ENCODE peak calls at places on chromosome 19, in seven cellular contexts. One of them, this sample, is unnamed.

GRCh38 chr19:31478241-31478640 is 129.0 kb upstream of the TSHZ3 start:
- DNase-seq in choroid plexus epithelial cell: no peak
- DNase-seq in SK-N-SH: no peak
- DNase-seq in brain microvascular endothelial cell: no peak
- DNase-seq in GM12878: no peak
- DNase-seq in thoracic aorta: no peak
- DNase-seq in epithelial cell of esophagus: no peak
- DNase-seq in this sample: no peak

GRCh38 chr19:7509625-7510024 is 6.3 kb upstream of the ZNF358 start:
- DNase-seq in choroid plexus epithelial cell: no peak
- DNase-seq in SK-N-SH: no peak
- DNase-seq in brain microvascular endothelial cell: no peak
- DNase-seq in GM12878: no peak
- DNase-seq in thoracic aorta: no peak
- DNase-seq in epithelial cell of esophagus: no peak
- DNase-seq in this sample: no peak

GRCh38 chr19:48041877-48042580 is 1.9 kb downstream of the CABP5 start:
- DNase-seq in choroid plexus epithelial cell: no peak
- DNase-seq in SK-N-SH: no peak
- DNase-seq in brain microvascular endothelial cell: no peak
- DNase-seq in GM12878: no peak
- DNase-seq in thoracic aorta: no peak
- DNase-seq in epithelial cell of esophagus: no peak
- DNase-seq in this sample: no peak

GRCh38 chr19:43555185-43555770 is 20.0 kb downstream of the XRCC1 start:
- DNase-seq in choroid plexus epithelial cell: peak; percentile 87
- DNase-seq in SK-N-SH: peak; percentile 85
- DNase-seq in brain microvascular endothelial cell: peak; percentile 68
- DNase-seq in GM12878: no peak
- DNase-seq in thoracic aorta: no peak
- DNase-seq in epithelial cell of esophagus: peak; percentile 80
- DNase-seq in this sample: no peak

GRCh38 chr19:16820056-16820455 is 9.1 kb upstream of the SIN3B start:
- DNase-seq in choroid plexus epithelial cell: no peak
- DNase-seq in SK-N-SH: no peak
- DNase-seq in brain microvascular endothelial cell: no peak
- DNase-seq in GM12878: no peak
- DNase-seq in thoracic aorta: no peak
- DNase-seq in epithelial cell of esophagus: no peak
- DNase-seq in this sample: no peak

GRCh38 chr19:45578861-45579260 is 5.7 kb downstream of the OPA3 start:
- DNase-seq in choroid plexus epithelial cell: no peak
- DNase-seq in SK-N-SH: no peak
- DNase-seq in brain microvascular endothelial cell: no peak
- DNase-seq in GM12878: no peak
- DNase-seq in thoracic aorta: no peak
- DNase-seq in epithelial cell of esophagus: no peak
- DNase-seq in this sample: no peak

GRCh38 chr19:947707-948533 is 22.1 kb downstream of the ARID3A start:
- DNase-seq in choroid plexus epithelial cell: no peak
- DNase-seq in SK-N-SH: no peak
- DNase-seq in brain microvascular endothelial cell: no peak
- DNase-seq in GM12878: peak; percentile 92
- DNase-seq in thoracic aorta: no peak
- DNase-seq in epithelial cell of esophagus: no peak
- DNase-seq in this sample: no peak

GRCh38 chr19:46141421-46141820 is 6.6 kb upstream of the IGFL2 start:
- DNase-seq in choroid plexus epithelial cell: no peak
- DNase-seq in SK-N-SH: no peak
- DNase-seq in brain microvascular endothelial cell: no peak
- DNase-seq in GM12878: no peak
- DNase-seq in thoracic aorta: no peak
- DNase-seq in epithelial cell of esophagus: peak; percentile 41
- DNase-seq in this sample: no peak

GRCh38 chr19:38678217-38678890 is 30.9 kb downstream of the ACTN4 start:
- DNase-seq in choroid plexus epithelial cell: no peak
- DNase-seq in SK-N-SH: no peak
- DNase-seq in brain microvascular endothelial cell: no peak
- DNase-seq in GM12878: no peak
- DNase-seq in thoracic aorta: no peak
- DNase-seq in epithelial cell of esophagus: no peak
- DNase-seq in this sample: no peak

GRCh38 chr19:38676023-38676877 is 28.8 kb downstream of the ACTN4 start:
- DNase-seq in choroid plexus epithelial cell: peak; percentile 78
- DNase-seq in SK-N-SH: no peak
- DNase-seq in brain microvascular endothelial cell: peak; percentile 68
- DNase-seq in GM12878: no peak
- DNase-seq in thoracic aorta: no peak
- DNase-seq in epithelial cell of esophagus: no peak
- DNase-seq in this sample: no peak

GRCh38 chr19:38678891-38679494 is 31.5 kb downstream of the ACTN4 start:
- DNase-seq in choroid plexus epithelial cell: no peak
- DNase-seq in SK-N-SH: no peak
- DNase-seq in brain microvascular endothelial cell: no peak
- DNase-seq in GM12878: no peak
- DNase-seq in thoracic aorta: no peak
- DNase-seq in epithelial cell of esophagus: no peak
- DNase-seq in this sample: no peak

GRCh38 chr19:38675611-38676010 is 28.2 kb downstream of the ACTN4 start:
- DNase-seq in choroid plexus epithelial cell: no peak
- DNase-seq in SK-N-SH: no peak
- DNase-seq in brain microvascular endothelial cell: no peak
- DNase-seq in GM12878: no peak
- DNase-seq in thoracic aorta: no peak
- DNase-seq in epithelial cell of esophagus: no peak
- DNase-seq in this sample: no peak

DNA sequence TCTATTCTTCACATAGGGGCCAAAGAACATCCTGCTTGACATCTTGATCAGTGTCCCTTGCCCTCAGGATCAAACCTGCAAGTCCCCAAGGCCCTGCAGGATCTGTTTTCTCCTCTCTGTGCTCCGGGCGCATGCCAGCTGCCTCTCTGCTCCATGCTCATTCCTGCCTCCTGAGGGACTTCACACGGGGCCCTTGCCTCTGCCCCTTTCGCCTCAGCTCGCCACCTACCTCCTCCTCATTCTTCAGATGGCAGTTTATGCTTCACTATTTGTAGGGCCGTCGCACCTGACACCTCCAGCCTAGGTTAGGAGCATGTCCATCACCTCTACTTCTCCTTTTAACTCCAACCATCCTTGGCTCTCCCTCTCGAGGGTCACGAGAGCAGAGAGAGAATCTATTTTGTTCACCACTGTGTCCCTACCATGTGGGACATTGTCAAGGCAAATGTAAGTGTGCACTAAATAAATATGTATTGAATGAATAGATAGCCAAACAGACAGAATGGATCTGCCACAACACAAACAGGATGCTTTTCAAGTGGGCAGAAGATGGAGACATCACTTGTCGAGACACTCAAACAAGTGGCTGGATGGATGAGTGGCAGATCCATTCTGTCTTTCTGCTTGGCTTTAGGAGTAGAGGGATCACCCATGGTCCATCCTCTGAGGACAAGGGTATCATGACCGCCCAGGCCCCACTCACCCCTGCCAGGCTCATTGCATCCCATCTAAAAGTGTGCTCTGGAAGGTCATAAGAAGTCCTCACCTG is 29.6 kb downstream of the ACTN4 start:
- DNase-seq in choroid plexus epithelial cell: no peak
- DNase-seq in SK-N-SH: no peak
- DNase-seq in brain microvascular endothelial cell: no peak
- DNase-seq in GM12878: no peak
- DNase-seq in thoracic aorta: no peak
- DNase-seq in epithelial cell of esophagus: no peak
- DNase-seq in this sample: no peak
- H3K4me3 ChIP-seq in choroid plexus epithelial cell: no peak overlapping the region
- H3K4me3 ChIP-seq in SK-N-SH: no peak overlapping the region
- H3K4me3 ChIP-seq in brain microvascular endothelial cell: no peak overlapping the region
- H3K4me3 ChIP-seq in GM12878: no peak overlapping the region
- H3K4me3 ChIP-seq in thoracic aorta: peak overlapping the region; percentile 27
- H3K4me3 ChIP-seq in epithelial cell of esophagus: no peak overlapping the region
- H3K4me3 ChIP-seq in this sample: no peak overlapping the region

GRCh38 chr19:13101590-13102415 is 855 bp downstream of the LYL1 start:
- DNase-seq in choroid plexus epithelial cell: no peak
- DNase-seq in SK-N-SH: no peak
- DNase-seq in brain microvascular endothelial cell: no peak
- DNase-seq in GM12878: no peak
- DNase-seq in thoracic aorta: no peak
- DNase-seq in epithelial cell of esophagus: no peak
- DNase-seq in this sample: no peak
- TF ChIP-seq CTCF in choroid plexus epithelial cell: no peak
- TF ChIP-seq CTCF in SK-N-SH: no peak
- TF ChIP-seq CTCF in brain microvascular endothelial cell: no peak
- TF ChIP-seq CTCF in GM12878: no peak
- TF ChIP-seq CTCF in thoracic aorta: no peak
- TF ChIP-seq CTCF in epithelial cell of esophagus: no peak
- TF ChIP-seq CTCF in this sample: no peak

DNA sequence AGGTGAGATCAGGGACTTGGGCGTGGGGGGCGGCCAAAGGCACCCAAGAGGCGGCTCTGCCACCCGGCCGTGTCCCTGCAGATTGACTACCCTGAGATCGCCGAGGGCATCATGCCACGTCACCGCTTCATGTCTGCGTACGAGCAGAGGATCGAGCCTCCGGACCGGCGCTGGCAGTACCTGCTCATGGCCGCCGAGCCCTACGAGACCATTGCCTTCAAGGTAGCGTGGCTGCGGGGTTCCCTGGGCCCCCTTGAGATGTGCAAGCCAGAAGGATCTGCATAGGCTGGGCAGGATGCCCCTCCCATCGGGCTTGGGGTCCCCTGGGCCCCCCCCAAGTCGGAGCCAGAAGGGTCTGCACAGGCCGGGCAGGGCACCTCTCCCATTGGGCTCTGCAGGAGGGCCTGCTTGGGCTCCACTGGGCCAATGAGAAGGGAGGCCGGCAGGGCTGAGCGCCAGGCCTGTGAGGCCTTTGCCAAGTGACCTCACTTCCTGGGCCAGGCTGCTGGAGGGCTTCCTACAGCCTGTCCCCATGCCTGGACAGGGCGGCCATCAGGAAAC is 2.2 kb upstream of the AMH start:
- DNase-seq in choroid plexus epithelial cell: peak; percentile 74
- DNase-seq in SK-N-SH: peak; percentile 49
- DNase-seq in brain microvascular endothelial cell: peak; percentile 45
- DNase-seq in GM12878: no peak
- DNase-seq in thoracic aorta: no peak
- DNase-seq in epithelial cell of esophagus: no peak
- DNase-seq in this sample: no peak
- H3K4me3 ChIP-seq in choroid plexus epithelial cell: no peak overlapping the region
- H3K4me3 ChIP-seq in SK-N-SH: no peak overlapping the region
- H3K4me3 ChIP-seq in brain microvascular endothelial cell: no peak overlapping the region
- H3K4me3 ChIP-seq in GM12878: no peak overlapping the region
- H3K4me3 ChIP-seq in thoracic aorta: no peak overlapping the region
- H3K4me3 ChIP-seq in epithelial cell of esophagus: no peak overlapping the region
- H3K4me3 ChIP-seq in this sample: no peak overlapping the region

GRCh38 chr19:10332158-10332964 is 968 bp downstream of the RAVER1 start:
- DNase-seq in choroid plexus epithelial cell: no peak
- DNase-seq in SK-N-SH: no peak
- DNase-seq in brain microvascular endothelial cell: no peak
- DNase-seq in GM12878: no peak
- DNase-seq in thoracic aorta: no peak
- DNase-seq in epithelial cell of esophagus: no peak
- DNase-seq in this sample: no peak
- TF ChIP-seq CTCF in choroid plexus epithelial cell: peak; percentile 28
- TF ChIP-seq CTCF in SK-N-SH: peak; percentile 23
- TF ChIP-seq CTCF in brain microvascular endothelial cell: peak; percentile 31
- TF ChIP-seq CTCF in GM12878: no peak
- TF ChIP-seq CTCF in thoracic aorta: no peak
- TF ChIP-seq CTCF in epithelial cell of esophagus: no peak
- TF ChIP-seq CTCF in this sample: no peak

DNA sequence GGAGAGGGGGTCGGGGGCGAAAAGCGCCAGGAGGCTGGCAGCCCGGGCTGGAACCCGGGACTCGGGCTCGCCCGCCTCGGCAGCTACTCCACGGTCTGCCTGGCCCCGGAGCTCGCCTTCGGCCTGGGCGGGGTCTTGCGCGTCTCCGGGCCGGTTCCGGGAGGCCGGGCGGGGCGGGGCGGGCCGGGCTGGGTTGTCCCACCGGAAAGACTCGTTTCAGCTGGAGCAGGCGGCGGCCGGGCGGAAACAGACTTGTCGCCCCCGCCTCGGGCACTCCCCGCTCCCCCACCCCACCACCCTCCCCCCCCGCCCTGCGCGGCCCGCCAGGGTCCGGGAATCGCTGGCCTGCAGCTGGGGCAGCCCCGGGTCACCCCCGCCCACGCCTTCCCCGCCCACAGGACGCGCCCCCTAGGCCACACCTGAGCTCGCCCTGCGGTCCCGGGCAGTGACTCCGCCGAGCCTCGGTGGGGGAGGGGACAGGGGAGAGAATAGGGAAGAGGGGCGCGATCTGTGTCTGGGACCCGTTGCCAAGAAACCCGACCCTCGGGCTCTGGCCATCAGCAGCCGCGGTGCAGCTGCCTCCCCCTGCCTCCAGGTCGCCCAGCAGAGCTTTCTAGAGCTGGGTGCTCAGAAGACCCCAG is 109.4 kb downstream of the KCTD15 start:
- DNase-seq in choroid plexus epithelial cell: peak; percentile 45
- DNase-seq in SK-N-SH: peak; percentile 85
- DNase-seq in brain microvascular endothelial cell: peak; percentile 3
- DNase-seq in GM12878: no peak
- DNase-seq in thoracic aorta: no peak
- DNase-seq in epithelial cell of esophagus: peak; percentile 85
- DNase-seq in this sample: no peak
- H3K4me3 ChIP-seq in choroid plexus epithelial cell: peak overlapping the region; percentile 61
- H3K4me3 ChIP-seq in SK-N-SH: peak overlapping the region; percentile 21
- H3K4me3 ChIP-seq in brain microvascular endothelial cell: peak overlapping the region; percentile 52
- H3K4me3 ChIP-seq in GM12878: no peak overlapping the region
- H3K4me3 ChIP-seq in thoracic aorta: peak overlapping the region; percentile 68
- H3K4me3 ChIP-seq in epithelial cell of esophagus: peak overlapping the region; percentile 48
- H3K4me3 ChIP-seq in this sample: peak overlapping the region; percentile 52

DNA sequence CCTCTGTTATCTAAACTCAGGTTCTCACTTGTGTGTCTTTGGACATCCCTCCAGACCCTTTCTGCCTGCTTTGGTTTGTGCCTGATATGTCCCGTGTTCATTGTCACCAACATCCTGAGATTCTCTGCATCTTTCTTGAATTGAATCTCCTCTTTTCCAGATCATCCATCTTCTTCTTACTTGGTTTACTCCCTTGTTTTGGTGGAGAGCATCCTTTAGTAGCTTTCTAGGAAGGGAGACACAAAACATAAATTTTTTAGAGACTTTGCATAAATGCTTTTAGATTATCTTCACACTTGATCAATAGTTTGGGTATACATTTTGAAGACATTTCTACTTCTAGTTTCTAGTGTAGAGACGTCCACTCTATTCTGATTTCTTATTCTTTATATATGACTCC is 61.7 kb downstream of the TDRD12 start:
- DNase-seq in choroid plexus epithelial cell: no peak
- DNase-seq in SK-N-SH: no peak
- DNase-seq in brain microvascular endothelial cell: no peak
- DNase-seq in GM12878: no peak
- DNase-seq in thoracic aorta: no peak
- DNase-seq in epithelial cell of esophagus: no peak
- DNase-seq in this sample: no peak
- TF ChIP-seq CTCF in choroid plexus epithelial cell: no peak
- TF ChIP-seq CTCF in SK-N-SH: no peak
- TF ChIP-seq CTCF in brain microvascular endothelial cell: no peak
- TF ChIP-seq CTCF in GM12878: no peak
- TF ChIP-seq CTCF in thoracic aorta: no peak
- TF ChIP-seq CTCF in epithelial cell of esophagus: no peak
- TF ChIP-seq CTCF in this sample: no peak